ENCODE peak calls at places on chromosome 22, in eight cellular contexts. E is transverse colon, L is NCI-H460, W is GM19239, N is astrocyte of the spinal cord, I is amniotic epithelial cell, O is T-helper 1 cell, T is naive B cell. M is an unnamed sample.

GRCh38 chr22:29917052-29917902 is 34.3 kb downstream of the MTMR3 start:
- DNase-seq in E (no peak), L (no peak), W (no peak), N (no peak), I (peak; percentile 40), O (no peak), T (no peak), M (no peak)

GRCh38 chr22:19820880-19821522 is 33.7 kb downstream of the GNB1L start:
- DNase-seq in E (no peak), L (no peak), W (no peak), N (no peak), I (no peak), O (no peak), T (no peak), M (no peak)

GRCh38 chr22:27919943-27920755 is 1.1 kb upstream of the PITPNB start:
- DNase-seq in E (no peak), L (no peak), W (no peak), N (peak; percentile 65), I (peak; percentile 58), O (no peak), T (no peak), M (no peak)

GRCh38 chr22:19909350-19910179 is 32.0 kb upstream of the COMT start:
- DNase-seq in E (peak; percentile 85), L (peak; percentile 68), W (peak; percentile 91), N (peak; percentile 67), I (peak; percentile 64), O (peak; percentile 57), T (peak; percentile 71), M (peak; percentile 86)

GRCh38 chr22:38177926-38178604 is 3.6 kb downstream of the PLA2G6 start:
- DNase-seq in E (peak; percentile 51), L (no peak), W (no peak), N (peak; percentile 81), I (peak; percentile 88), O (no peak), T (no peak), M (no peak)

GRCh38 chr22:19802001-19802880 is 41.7 kb downstream of the TBX1 start:
- DNase-seq in E (no peak), L (no peak), W (no peak), N (no peak), I (no peak), O (no peak), T (no peak), M (no peak)

GRCh38 chr22:24436553-24436952 is 9.2 kb downstream of the ADORA2A start:
- DNase-seq in E (no peak), L (no peak), W (no peak), N (no peak), I (no peak), O (no peak), T (no peak), M (no peak)

GRCh38 chr22:36546932-36547331 is 18.0 kb upstream of the EIF3D start:
- DNase-seq in E (no peak), L (no peak), W (no peak), N (peak; percentile 54), I (peak; percentile 66), O (no peak), T (no peak), M (no peak)

GRCh38 chr22:29693671-29694070 is 26.1 kb upstream of the CABP7 start:
- DNase-seq in E (no peak), L (no peak), W (no peak), N (no peak), I (no peak), O (no peak), T (no peak), M (no peak)

GRCh38 chr22:40533712-40534378 is 102.7 kb downstream of the MRTFA start:
- DNase-seq in E (peak; percentile 19), L (no peak), W (peak; percentile 72), N (peak; percentile 79), I (peak; percentile 92), O (peak; percentile 8), T (peak; percentile 31), M (peak; percentile 82)

GRCh38 chr22:45008853-45009751 is 703 bp downstream of the PHF21B start:
- DNase-seq in E (no peak), L (no peak), W (no peak), N (peak; percentile 15), I (no peak), O (no peak), T (no peak), M (peak; percentile 66)

GRCh38 chr22:41092847-41093371 is 517 bp downstream of the EP300 start:
- DNase-seq in E (peak; percentile 47), L (peak; percentile 22), W (peak; percentile 32), N (peak; percentile 27), I (peak; percentile 37), O (no peak), T (peak; percentile 48), M (peak; percentile 39)

GRCh38 chr22:41351011-41351410 is 30.7 kb upstream of the TEF start:
- DNase-seq in E (no peak), L (no peak), W (no peak), N (no peak), I (no peak), O (no peak), T (no peak), M (no peak)

GRCh38 chr22:27029584-27030130 is 372.3 kb downstream of the MIAT start:
- DNase-seq in E (no peak), L (no peak), W (no peak), N (no peak), I (no peak), O (no peak), T (no peak), M (no peak)

GRCh38 chr22:35445933-35446332 is 46.0 kb downstream of the MCM5 start:
- DNase-seq in E (no peak), L (no peak), W (no peak), N (no peak), I (peak; percentile 97), O (no peak), T (no peak), M (no peak)

GRCh38 chr22:36814796-36815195 is 2.0 kb downstream of the PVALB start:
- DNase-seq in E (no peak), L (no peak), W (no peak), N (no peak), I (no peak), O (no peak), T (no peak), M (no peak)

GRCh38 chr22:19291580-19292261 is at the start of gene CLTCL1:
- DNase-seq in E (peak; percentile 86), L (peak; percentile 40), W (peak; percentile 92), N (peak; percentile 76), I (peak; percentile 46), O (peak; percentile 63), T (peak; percentile 67), M (peak; percentile 99)

GRCh38 chr22:45612940-45613339 is 58.7 kb upstream of the ATXN10 start:
- DNase-seq in E (no peak), L (no peak), W (no peak), N (peak; percentile 42), I (no peak), O (no peak), T (no peak), M (no peak)

GRCh38 chr22:17884084-17884483 is 109.8 kb upstream of the BID start:
- DNase-seq in E (no peak), L (no peak), W (no peak), N (no peak), I (no peak), O (no peak), T (no peak), M (no peak)

GRCh38 chr22:48299801-48300200 is 1527.9 kb downstream of the BRD1 start:
- DNase-seq in E (no peak), L (no peak), W (no peak), N (no peak), I (no peak), O (no peak), T (no peak), M (no peak)

GRCh38 chr22:36196254-36197064 is 5.2 kb downstream of the APOL4 start:
- DNase-seq in E (no peak), L (no peak), W (no peak), N (no peak), I (no peak), O (no peak), T (no peak), M (no peak)

GRCh38 chr22:50418624-50419023 is 56.2 kb downstream of the SBF1 start:
- DNase-seq in E (no peak), L (no peak), W (no peak), N (no peak), I (no peak), O (no peak), T (no peak), M (no peak)

GRCh38 chr22:45478108-45478771 is 24.4 kb upstream of the FBLN1 start:
- DNase-seq in E (no peak), L (peak; percentile 70), W (no peak), N (peak; percentile 92), I (peak; percentile 78), O (no peak), T (no peak), M (no peak)

GRCh38 chr22:43884600-43885318 is 7.1 kb downstream of the PNPLA5 start:
- DNase-seq in E (peak; percentile 49), L (peak; percentile 22), W (peak; percentile 71), N (peak; percentile 22), I (peak; percentile 17), O (no peak), T (no peak), M (peak; percentile 86)

GRCh38 chr22:43060213-43060612 is 29.0 kb downstream of the TTLL1 start:
- DNase-seq in E (peak; percentile 54), L (no peak), W (peak; percentile 46), N (no peak), I (no peak), O (no peak), T (peak; percentile 6), M (peak; percentile 52)

GRCh38 chr22:30390974-30391691 is 3.9 kb upstream of the RNF215 start:
- DNase-seq in E (peak; percentile 82), L (peak; percentile 54), W (peak; percentile 76), N (peak; percentile 80), I (peak; percentile 68), O (peak; percentile 48), T (peak; percentile 80), M (peak; percentile 85)

GRCh38 chr22:41178425-41178975 is 26.6 kb upstream of the L3MBTL2 start:
- DNase-seq in E (peak; percentile 16), L (no peak), W (no peak), N (no peak), I (no peak), O (no peak), T (no peak), M (no peak)

M was measured in GM13977.